ENCODE peak calls at places on chromosomes 16 and 17, in five cellular contexts. B, C, Y, N and Q are unnamed samples.

GRCh38 chr16:13866073-13866472 is 53.9 kb upstream of the ERCC4 start:
- DNase-seq in B (peak; percentile 73), C (peak; percentile 30), Y (peak; percentile 53), N (peak; percentile 67), Q (no peak)

GRCh38 chr17:17439971-17440843 is 36.6 kb upstream of the MED9 start:
- DNase-seq in B (peak; percentile 68), C (no peak), Y (peak; percentile 38), N (peak; percentile 48), Q (no peak)

GRCh38 chr16:82738699-82739098 is 111.9 kb downstream of the CDH13 start:
- DNase-seq in B (no peak), C (no peak), Y (no peak), N (no peak), Q (no peak)

GRCh38 chr16:6977906-6978305 is 354.7 kb upstream of the RBFOX1 start:
- DNase-seq in B (no peak), C (no peak), Y (no peak), N (no peak), Q (no peak)

GRCh38 chr16:324451-325334 is 27.8 kb downstream of the AXIN1 start:
- DNase-seq in B (no peak), C (no peak), Y (no peak), N (no peak), Q (no peak)

GRCh38 chr17:17096438-17097178 is 54.4 kb downstream of the MPRIP start:
- DNase-seq in B (no peak), C (no peak), Y (no peak), N (no peak), Q (no peak)

GRCh38 chr16:47258874-47259461 is 115.2 kb upstream of the NETO2 start:
- DNase-seq in B (no peak), C (no peak), Y (no peak), N (peak; percentile 33), Q (no peak)

GRCh38 chr16:47713225-47713595 is 252.1 kb downstream of the PHKB start:
- DNase-seq in B (no peak), C (no peak), Y (no peak), N (peak; percentile 90), Q (no peak)

GRCh38 chr16:77214411-77215138 is 15.4 kb downstream of the SYCE1L start:
- DNase-seq in B (no peak), C (no peak), Y (no peak), N (no peak), Q (no peak)

GRCh38 chr16:87657621-87658192 is 55.4 kb downstream of the JPH3 start:
- DNase-seq in B (no peak), C (no peak), Y (no peak), N (peak; percentile 26), Q (no peak)

GRCh38 chr17:36944488-36945040 is 4.2 kb upstream of the AATF start:
- DNase-seq in B (no peak), C (no peak), Y (no peak), N (no peak), Q (no peak)

GRCh38 chr17:36942631-36943125 is 5.4 kb downstream of the LHX1 start:
- DNase-seq in B (no peak), C (no peak), Y (no peak), N (no peak), Q (no peak)

GRCh38 chr17:36945160-36945559 is 3.6 kb upstream of the AATF start:
- DNase-seq in B (no peak), C (no peak), Y (no peak), N (no peak), Q (no peak)

GRCh38 chr17:36942031-36942599 is 4.8 kb downstream of the LHX1 start:
- DNase-seq in B (no peak), C (no peak), Y (no peak), N (no peak), Q (no peak)

GRCh38 chr17:36943250-36944220 is 5.2 kb upstream of the AATF start:
- DNase-seq in B (peak; percentile 42), C (no peak), Y (no peak), N (no peak), Q (no peak)
- TF ChIP-seq CTCF in B (no peak), C (no peak), Y (no peak), N (no peak), Q (no peak)

DNA sequence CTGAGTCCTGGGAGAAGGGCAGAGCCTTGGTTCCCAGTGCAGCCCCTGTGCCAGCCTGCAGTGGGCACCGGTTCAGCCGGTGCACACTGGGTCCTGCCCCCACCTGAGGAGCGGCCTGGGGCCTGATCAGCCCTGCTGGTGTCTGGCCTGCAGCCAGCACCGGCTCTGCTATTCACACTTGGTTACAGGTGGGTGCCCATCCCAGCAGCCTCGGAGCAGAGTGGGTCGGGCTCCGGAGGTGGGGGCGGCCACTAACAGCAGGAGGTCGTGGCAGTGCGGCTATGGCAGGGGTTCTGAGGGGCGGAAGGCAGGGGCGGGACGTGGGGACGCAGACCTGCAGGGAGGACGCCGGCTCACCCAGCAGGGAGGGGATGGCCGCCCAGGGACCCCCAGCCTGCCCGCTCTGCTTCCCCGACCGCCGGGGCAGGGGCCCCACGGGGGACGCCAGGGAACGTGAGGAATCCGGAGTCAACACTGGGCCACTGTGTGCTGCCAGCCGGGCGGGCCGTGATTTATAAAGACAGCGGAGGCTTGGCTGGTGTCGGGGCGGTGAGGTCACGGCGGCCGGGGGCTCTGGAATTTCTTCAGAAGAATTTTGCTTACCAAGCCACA is 20.3 kb downstream of the METRNL start:
- DNase-seq in B (peak; percentile 81), C (no peak), Y (no peak), N (no peak), Q (no peak)
- TF ChIP-seq CTCF in B (no peak), C (no peak), Y (peak; percentile 17), N (no peak), Q (no peak)

DNA sequence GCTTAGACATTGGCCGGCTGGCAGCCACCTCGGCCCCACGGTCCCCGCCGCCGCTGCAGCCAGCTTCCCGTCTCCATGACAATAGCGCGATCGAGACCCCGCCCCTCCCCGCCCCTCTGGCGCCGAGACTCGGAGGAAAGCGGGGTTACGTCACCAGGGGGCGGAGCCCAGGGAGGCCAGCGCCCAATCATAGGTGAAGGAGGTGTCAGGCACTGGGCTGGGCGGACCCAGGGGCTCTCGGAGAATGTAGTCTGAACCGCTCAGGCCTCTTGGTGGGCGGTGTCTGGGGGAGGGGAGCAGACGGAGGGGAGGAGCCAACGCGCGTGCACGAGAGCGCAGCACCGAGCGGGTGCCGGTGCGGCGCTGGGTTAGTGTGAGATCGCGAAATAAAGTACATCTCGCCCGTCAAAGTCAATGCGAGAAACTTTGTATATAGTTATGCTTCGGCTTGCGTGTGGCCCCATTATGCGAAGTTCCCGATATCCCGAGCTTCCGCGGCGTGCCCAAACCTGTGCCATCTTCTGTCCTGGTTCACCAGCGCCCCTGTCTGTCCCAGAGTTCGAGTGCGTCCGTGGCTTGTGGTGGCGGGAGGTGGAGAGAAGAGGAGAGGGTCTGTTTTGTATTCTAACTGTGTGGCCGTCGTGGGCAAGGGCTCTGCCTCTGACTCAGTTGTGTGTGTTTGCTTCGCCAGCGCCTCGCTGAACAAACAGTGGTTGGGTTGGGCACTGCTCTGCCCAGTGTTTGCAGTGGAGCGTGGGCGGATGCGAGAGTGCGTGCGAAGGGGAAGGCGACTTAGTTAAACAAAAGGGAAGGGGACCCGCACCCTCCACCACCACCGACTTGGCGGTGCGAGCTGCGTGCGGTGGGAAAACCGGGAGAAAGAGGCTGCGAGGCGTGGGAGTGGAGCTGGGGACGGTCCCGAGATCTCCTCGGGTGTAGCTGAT is 1.3 kb upstream of the IRX5 start:
- DNase-seq in B (peak; percentile 100), C (peak; percentile 99), Y (peak; percentile 100), N (peak; percentile 94), Q (peak; percentile 100)
- TF ChIP-seq CTCF in B (no peak), C (no peak), Y (no peak), N (no peak), Q (peak; percentile 39)

GRCh38 chr16:57940382-57940966 is 30.5 kb downstream of the CNGB1 start:
- DNase-seq in B (no peak), C (no peak), Y (no peak), N (no peak), Q (no peak)

GRCh38 chr16:57937861-57938260 is 33.1 kb downstream of the CNGB1 start:
- DNase-seq in B (no peak), C (no peak), Y (no peak), N (no peak), Q (no peak)

GRCh38 chr16:57938484-57938883 is 32.4 kb downstream of the CNGB1 start:
- DNase-seq in B (no peak), C (no peak), Y (no peak), N (no peak), Q (no peak)

GRCh38 chr16:57939872-57940224 is 31.1 kb downstream of the CNGB1 start:
- DNase-seq in B (no peak), C (no peak), Y (no peak), N (no peak), Q (no peak)

GRCh38 chr16:57938936-57939871 is 31.7 kb downstream of the CNGB1 start:
- DNase-seq in B (no peak), C (peak; percentile 20), Y (no peak), N (peak; percentile 79), Q (no peak)
- TF ChIP-seq CTCF in B (no peak), C (no peak), Y (peak; percentile 25), N (peak; percentile 40), Q (no peak)